ENCODE peak calls at places on chromosomes 13 and 19, in six cellular contexts. One of them, this sample, is unnamed.

GRCh38 chr13:52411629-52412028 is 5.7 kb upstream of the THSD1 start:
- DNase-seq in foreskin keratinocyte: peak; percentile 99
- DNase-seq in RWPE1: peak; percentile 65
- DNase-seq in breast epithelium: no peak
- DNase-seq in heart right ventricle: no peak
- DNase-seq in neural progenitor cell: no peak
- DNase-seq in this sample: no peak

GRCh38 chr19:42048992-42049391 is 21.0 kb downstream of the GRIK5 start:
- DNase-seq in foreskin keratinocyte: peak; percentile 58
- DNase-seq in RWPE1: peak; percentile 25
- DNase-seq in breast epithelium: no peak
- DNase-seq in heart right ventricle: no peak
- DNase-seq in neural progenitor cell: no peak
- DNase-seq in this sample: no peak

GRCh38 chr19:33703438-33703750 is 81.6 kb downstream of the CHST8 start:
- DNase-seq in foreskin keratinocyte: no peak
- DNase-seq in RWPE1: no peak
- DNase-seq in breast epithelium: no peak
- DNase-seq in heart right ventricle: no peak
- DNase-seq in neural progenitor cell: no peak
- DNase-seq in this sample: no peak

GRCh38 chr19:50328257-50329145 is 676 bp downstream of the KCNC3 start:
- DNase-seq in foreskin keratinocyte: no peak
- DNase-seq in RWPE1: no peak
- DNase-seq in breast epithelium: no peak
- DNase-seq in heart right ventricle: peak; percentile 42
- DNase-seq in neural progenitor cell: peak; percentile 55
- DNase-seq in this sample: no peak

GRCh38 chr19:54837542-54837941 is 12.7 kb upstream of the KIR3DL2 start:
- DNase-seq in foreskin keratinocyte: no peak
- DNase-seq in RWPE1: no peak
- DNase-seq in breast epithelium: no peak
- DNase-seq in heart right ventricle: no peak
- DNase-seq in neural progenitor cell: no peak
- DNase-seq in this sample: no peak

GRCh38 chr19:32041681-32042292 is 303.6 kb upstream of the ZNF507 start:
- DNase-seq in foreskin keratinocyte: peak; percentile 5
- DNase-seq in RWPE1: peak; percentile 36
- DNase-seq in breast epithelium: no peak
- DNase-seq in heart right ventricle: peak; percentile 57
- DNase-seq in neural progenitor cell: peak; percentile 77
- DNase-seq in this sample: no peak

GRCh38 chr19:2540646-2541454 is 64.9 kb downstream of the GADD45B start:
- DNase-seq in foreskin keratinocyte: peak; percentile 96
- DNase-seq in RWPE1: peak; percentile 95
- DNase-seq in breast epithelium: peak; percentile 97
- DNase-seq in heart right ventricle: peak; percentile 87
- DNase-seq in neural progenitor cell: peak; percentile 98
- DNase-seq in this sample: no peak

GRCh38 chr13:51260154-51260553 is 38.0 kb downstream of the FAM124A start:
- DNase-seq in foreskin keratinocyte: no peak
- DNase-seq in RWPE1: no peak
- DNase-seq in breast epithelium: no peak
- DNase-seq in heart right ventricle: no peak
- DNase-seq in neural progenitor cell: no peak
- DNase-seq in this sample: no peak

GRCh38 chr13:20566424-20566916 is 487 bp upstream of the IFT88 start:
- DNase-seq in foreskin keratinocyte: peak; percentile 86
- DNase-seq in RWPE1: peak; percentile 62
- DNase-seq in breast epithelium: no peak
- DNase-seq in heart right ventricle: no peak
- DNase-seq in neural progenitor cell: no peak
- DNase-seq in this sample: no peak

GRCh38 chr19:8148410-8149231 is 771 bp downstream of the FBN3 start:
- DNase-seq in foreskin keratinocyte: no peak
- DNase-seq in RWPE1: no peak
- DNase-seq in breast epithelium: no peak
- DNase-seq in heart right ventricle: no peak
- DNase-seq in neural progenitor cell: peak; percentile 85
- DNase-seq in this sample: peak; percentile 44

GRCh38 chr13:58960909-58961308 is 1202.8 kb downstream of the DIAPH3 start:
- DNase-seq in foreskin keratinocyte: no peak
- DNase-seq in RWPE1: peak; percentile 4
- DNase-seq in breast epithelium: no peak
- DNase-seq in heart right ventricle: no peak
- DNase-seq in neural progenitor cell: peak; percentile 32
- DNase-seq in this sample: no peak

GRCh38 chr13:32824671-32825070 is 191.6 kb upstream of the KL start:
- DNase-seq in foreskin keratinocyte: peak; percentile 98
- DNase-seq in RWPE1: peak; percentile 73
- DNase-seq in breast epithelium: no peak
- DNase-seq in heart right ventricle: no peak
- DNase-seq in neural progenitor cell: peak; percentile 16
- DNase-seq in this sample: no peak

GRCh38 chr13:39107484-39108040 is 69.3 kb downstream of the NHLRC3 start:
- DNase-seq in foreskin keratinocyte: no peak
- DNase-seq in RWPE1: no peak
- DNase-seq in breast epithelium: no peak
- DNase-seq in heart right ventricle: no peak
- DNase-seq in neural progenitor cell: no peak
- DNase-seq in this sample: no peak

GRCh38 chr19:13428352-13428751 is 77.9 kb downstream of the CACNA1A start:
- DNase-seq in foreskin keratinocyte: peak; percentile 7
- DNase-seq in RWPE1: peak; percentile 32
- DNase-seq in breast epithelium: no peak
- DNase-seq in heart right ventricle: no peak
- DNase-seq in neural progenitor cell: no peak
- DNase-seq in this sample: no peak

GRCh38 chr13:52449323-52450011 is 967 bp downstream of the VPS36 start:
- DNase-seq in foreskin keratinocyte: peak; percentile 22
- DNase-seq in RWPE1: no peak
- DNase-seq in breast epithelium: no peak
- DNase-seq in heart right ventricle: no peak
- DNase-seq in neural progenitor cell: no peak
- DNase-seq in this sample: no peak

GRCh38 chr13:104171132-104171531 is 1104.9 kb upstream of the SLC10A2 start:
- DNase-seq in foreskin keratinocyte: no peak
- DNase-seq in RWPE1: no peak
- DNase-seq in breast epithelium: no peak
- DNase-seq in heart right ventricle: no peak
- DNase-seq in neural progenitor cell: no peak
- DNase-seq in this sample: no peak

GRCh38 chr13:40406405-40407138 is 259.9 kb downstream of the FOXO1 start:
- DNase-seq in foreskin keratinocyte: peak; percentile 92
- DNase-seq in RWPE1: peak; percentile 56
- DNase-seq in breast epithelium: no peak
- DNase-seq in heart right ventricle: no peak
- DNase-seq in neural progenitor cell: no peak
- DNase-seq in this sample: no peak
- H3K27ac ChIP-seq in foreskin keratinocyte: peak overlapping the region; percentile 86
- H3K27ac ChIP-seq in RWPE1: no peak overlapping the region
- H3K27ac ChIP-seq in breast epithelium: no peak overlapping the region
- H3K27ac ChIP-seq in heart right ventricle: peak overlapping the region; percentile 36
- H3K27ac ChIP-seq in neural progenitor cell: no peak overlapping the region
- H3K27ac ChIP-seq in this sample: no peak overlapping the region

GRCh38 chr19:1017115-1017905 is 3.6 kb downstream of the TMEM259 start:
- DNase-seq in foreskin keratinocyte: peak; percentile 60
- DNase-seq in RWPE1: no peak
- DNase-seq in breast epithelium: no peak
- DNase-seq in heart right ventricle: no peak
- DNase-seq in neural progenitor cell: no peak
- DNase-seq in this sample: no peak
- H3K27ac ChIP-seq in foreskin keratinocyte: no peak overlapping the region
- H3K27ac ChIP-seq in RWPE1: peak overlapping the region; percentile 93
- H3K27ac ChIP-seq in breast epithelium: no peak overlapping the region
- H3K27ac ChIP-seq in heart right ventricle: peak overlapping the region; percentile 35
- H3K27ac ChIP-seq in neural progenitor cell: no peak overlapping the region
- H3K27ac ChIP-seq in this sample: no peak overlapping the region

GRCh38 chr13:110248449-110249143 is 58.4 kb downstream of the COL4A1 start:
- DNase-seq in foreskin keratinocyte: no peak
- DNase-seq in RWPE1: no peak
- DNase-seq in breast epithelium: no peak
- DNase-seq in heart right ventricle: no peak
- DNase-seq in neural progenitor cell: no peak
- DNase-seq in this sample: no peak
- H3K27ac ChIP-seq in foreskin keratinocyte: no peak overlapping the region
- H3K27ac ChIP-seq in RWPE1: no peak overlapping the region
- H3K27ac ChIP-seq in breast epithelium: peak overlapping the region; percentile 50
- H3K27ac ChIP-seq in heart right ventricle: peak overlapping the region; percentile 72
- H3K27ac ChIP-seq in neural progenitor cell: no peak overlapping the region
- H3K27ac ChIP-seq in this sample: no peak overlapping the region

GRCh38 chr19:39144487-39145071 is 19.0 kb downstream of the PAK4 start:
- DNase-seq in foreskin keratinocyte: no peak
- DNase-seq in RWPE1: no peak
- DNase-seq in breast epithelium: no peak
- DNase-seq in heart right ventricle: no peak
- DNase-seq in neural progenitor cell: peak; percentile 62
- DNase-seq in this sample: no peak

GRCh38 chr19:39145180-39145953 is 19.8 kb downstream of the PAK4 start:
- DNase-seq in foreskin keratinocyte: no peak
- DNase-seq in RWPE1: no peak
- DNase-seq in breast epithelium: no peak
- DNase-seq in heart right ventricle: no peak
- DNase-seq in neural progenitor cell: no peak
- DNase-seq in this sample: peak; percentile 67

GRCh38 chr19:39146686-39147450 is 21.3 kb downstream of the PAK4 start:
- DNase-seq in foreskin keratinocyte: no peak
- DNase-seq in RWPE1: no peak
- DNase-seq in breast epithelium: no peak
- DNase-seq in heart right ventricle: no peak
- DNase-seq in neural progenitor cell: no peak
- DNase-seq in this sample: no peak

GRCh38 chr19:39147480-39147879 is 21.9 kb downstream of the PAK4 start:
- DNase-seq in foreskin keratinocyte: no peak
- DNase-seq in RWPE1: no peak
- DNase-seq in breast epithelium: no peak
- DNase-seq in heart right ventricle: no peak
- DNase-seq in neural progenitor cell: no peak
- DNase-seq in this sample: no peak

DNA sequence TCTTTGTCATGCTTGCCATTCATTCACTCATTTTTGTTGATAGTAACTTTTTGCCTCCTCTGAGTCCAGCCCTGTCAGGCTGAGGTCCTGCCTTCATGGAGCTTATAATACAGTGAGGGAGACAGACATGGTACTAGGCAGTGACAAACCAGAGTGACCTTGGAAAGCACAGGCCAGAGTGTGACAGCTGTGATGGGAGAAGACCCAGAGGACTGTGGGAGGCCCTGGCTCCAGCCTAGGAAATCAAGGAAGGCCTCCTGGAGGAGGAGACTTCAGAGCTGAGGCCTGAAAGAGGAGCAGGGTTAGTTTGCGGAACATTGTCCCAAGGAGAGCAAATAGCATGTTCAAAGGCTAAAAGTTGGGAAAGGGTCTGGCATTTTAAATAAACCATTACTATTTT is 20.5 kb downstream of the PAK4 start:
- DNase-seq in foreskin keratinocyte: no peak
- DNase-seq in RWPE1: no peak
- DNase-seq in breast epithelium: no peak
- DNase-seq in heart right ventricle: no peak
- DNase-seq in neural progenitor cell: no peak
- DNase-seq in this sample: no peak
- H3K27ac ChIP-seq in foreskin keratinocyte: no peak overlapping the region
- H3K27ac ChIP-seq in RWPE1: no peak overlapping the region
- H3K27ac ChIP-seq in breast epithelium: peak overlapping the region; percentile 86
- H3K27ac ChIP-seq in heart right ventricle: no peak overlapping the region
- H3K27ac ChIP-seq in neural progenitor cell: no peak overlapping the region
- H3K27ac ChIP-seq in this sample: peak overlapping the region; percentile 82

GRCh38 chr19:18287836-18288772 is 6.7 kb upstream of the JUND start:
- DNase-seq in foreskin keratinocyte: no peak
- DNase-seq in RWPE1: no peak
- DNase-seq in breast epithelium: no peak
- DNase-seq in heart right ventricle: no peak
- DNase-seq in neural progenitor cell: peak; percentile 89
- DNase-seq in this sample: no peak

GRCh38 chr19:18291019-18291524 is 9.7 kb upstream of the JUND start:
- DNase-seq in foreskin keratinocyte: no peak
- DNase-seq in RWPE1: no peak
- DNase-seq in breast epithelium: no peak
- DNase-seq in heart right ventricle: peak; percentile 50
- DNase-seq in neural progenitor cell: no peak
- DNase-seq in this sample: no peak

GRCh38 chr19:18291590-18292459 is 10.4 kb upstream of the JUND start:
- DNase-seq in foreskin keratinocyte: peak; percentile 57
- DNase-seq in RWPE1: peak; percentile 54
- DNase-seq in breast epithelium: peak; percentile 80
- DNase-seq in heart right ventricle: peak; percentile 87
- DNase-seq in neural progenitor cell: peak; percentile 77
- DNase-seq in this sample: peak; percentile 49

GRCh38 chr19:18290250-18291018 is 9.0 kb upstream of the JUND start:
- DNase-seq in foreskin keratinocyte: no peak
- DNase-seq in RWPE1: no peak
- DNase-seq in breast epithelium: no peak
- DNase-seq in heart right ventricle: no peak
- DNase-seq in neural progenitor cell: no peak
- DNase-seq in this sample: no peak

DNA sequence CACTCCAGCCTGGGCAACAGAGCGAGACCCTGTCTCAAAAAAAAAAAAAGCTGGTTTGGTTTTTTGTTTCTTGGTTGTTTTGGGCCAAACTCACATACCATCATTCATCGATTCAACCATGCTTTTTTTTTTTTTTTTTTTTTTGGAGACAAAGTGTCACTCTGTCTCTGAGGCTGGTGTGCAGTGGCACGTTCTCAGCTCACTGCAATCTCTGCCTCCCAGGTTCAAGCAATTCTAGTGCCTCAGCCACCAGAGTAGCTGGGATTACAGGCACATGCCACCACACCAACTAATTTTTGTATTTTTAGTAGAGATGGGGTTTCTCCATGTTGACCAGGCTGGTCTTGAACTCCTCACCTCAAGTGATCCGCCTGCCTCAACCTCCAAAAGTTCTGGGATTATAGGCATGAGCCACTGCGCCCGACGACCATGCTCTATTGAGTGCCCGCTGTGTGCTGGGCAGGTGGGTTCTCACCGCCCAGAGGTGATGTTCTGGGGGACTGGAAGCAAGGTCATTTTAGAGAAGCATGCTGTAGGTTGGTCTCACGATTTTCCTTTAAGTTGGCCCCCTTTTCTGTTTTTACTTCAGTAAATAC is 8.1 kb upstream of the JUND start:
- DNase-seq in foreskin keratinocyte: no peak
- DNase-seq in RWPE1: no peak
- DNase-seq in breast epithelium: no peak
- DNase-seq in heart right ventricle: no peak
- DNase-seq in neural progenitor cell: no peak
- DNase-seq in this sample: no peak
- H3K27ac ChIP-seq in foreskin keratinocyte: no peak overlapping the region
- H3K27ac ChIP-seq in RWPE1: peak overlapping the region; percentile 91
- H3K27ac ChIP-seq in breast epithelium: peak overlapping the region; percentile 100
- H3K27ac ChIP-seq in heart right ventricle: peak overlapping the region; percentile 100
- H3K27ac ChIP-seq in neural progenitor cell: no peak overlapping the region
- H3K27ac ChIP-seq in this sample: no peak overlapping the region